ENCODE peak calls at places on chromosomes 12 and 14, in nine cellular contexts. One of them, this sample, is unnamed.

GRCh38 chr12:70576341-70577282 is 60.6 kb downstream of the PTPRB start:
- DNase-seq in WERI-Rb-1: peak
- DNase-seq in LHCN-M2: peak
- DNase-seq in mucosa of descending colon: peak
- DNase-seq in GM04504: peak
- DNase-seq in lower lobe of right lung: no peak
- DNase-seq in hypothalamus: peak
- DNase-seq in NCI-H1092 treated with DMSO at 0.1 percent for 48 hours: peak
- DNase-seq in iPS-NIHi11: peak
- DNase-seq in this sample: peak

GRCh38 chr14:65985976-65986375 is 500.2 kb upstream of the CCDC196 start:
- DNase-seq in WERI-Rb-1: no peak
- DNase-seq in LHCN-M2: no peak
- DNase-seq in mucosa of descending colon: no peak
- DNase-seq in GM04504: no peak
- DNase-seq in lower lobe of right lung: no peak
- DNase-seq in hypothalamus: no peak
- DNase-seq in NCI-H1092 treated with DMSO at 0.1 percent for 48 hours: no peak
- DNase-seq in iPS-NIHi11: no peak
- DNase-seq in this sample: no peak

GRCh38 chr14:104105071-104105821 is 19.7 kb downstream of the ASPG start:
- DNase-seq in WERI-Rb-1: peak
- DNase-seq in LHCN-M2: no peak
- DNase-seq in mucosa of descending colon: peak
- DNase-seq in GM04504: no peak
- DNase-seq in lower lobe of right lung: peak
- DNase-seq in hypothalamus: no peak
- DNase-seq in NCI-H1092 treated with DMSO at 0.1 percent for 48 hours: no peak
- DNase-seq in iPS-NIHi11: no peak
- DNase-seq in this sample: no peak

GRCh38 chr12:608413-608812 is 54.8 kb downstream of the NINJ2 start:
- DNase-seq in WERI-Rb-1: no peak
- DNase-seq in LHCN-M2: no peak
- DNase-seq in mucosa of descending colon: no peak
- DNase-seq in GM04504: no peak
- DNase-seq in lower lobe of right lung: no peak
- DNase-seq in hypothalamus: no peak
- DNase-seq in NCI-H1092 treated with DMSO at 0.1 percent for 48 hours: no peak
- DNase-seq in iPS-NIHi11: no peak
- DNase-seq in this sample: no peak

GRCh38 chr12:11697670-11698387 is 48.4 kb downstream of the ETV6 start:
- DNase-seq in WERI-Rb-1: no peak
- DNase-seq in LHCN-M2: peak
- DNase-seq in mucosa of descending colon: no peak
- DNase-seq in GM04504: no peak
- DNase-seq in lower lobe of right lung: no peak
- DNase-seq in hypothalamus: no peak
- DNase-seq in NCI-H1092 treated with DMSO at 0.1 percent for 48 hours: no peak
- DNase-seq in iPS-NIHi11: no peak
- DNase-seq in this sample: no peak

GRCh38 chr12:52455818-52456217 is 3.9 kb upstream of the KRT6B start:
- DNase-seq in WERI-Rb-1: no peak
- DNase-seq in LHCN-M2: no peak
- DNase-seq in mucosa of descending colon: no peak
- DNase-seq in GM04504: no peak
- DNase-seq in lower lobe of right lung: no peak
- DNase-seq in hypothalamus: no peak
- DNase-seq in NCI-H1092 treated with DMSO at 0.1 percent for 48 hours: no peak
- DNase-seq in iPS-NIHi11: no peak
- DNase-seq in this sample: no peak

GRCh38 chr14:99236386-99237133 is 35.4 kb downstream of the BCL11B start:
- DNase-seq in WERI-Rb-1: no peak
- DNase-seq in LHCN-M2: no peak
- DNase-seq in mucosa of descending colon: no peak
- DNase-seq in GM04504: no peak
- DNase-seq in lower lobe of right lung: no peak
- DNase-seq in hypothalamus: no peak
- DNase-seq in NCI-H1092 treated with DMSO at 0.1 percent for 48 hours: no peak
- DNase-seq in iPS-NIHi11: no peak
- DNase-seq in this sample: no peak

GRCh38 chr12:29797565-29798360 is 14.0 kb upstream of the TMTC1 start:
- DNase-seq in WERI-Rb-1: no peak
- DNase-seq in LHCN-M2: no peak
- DNase-seq in mucosa of descending colon: no peak
- DNase-seq in GM04504: no peak
- DNase-seq in lower lobe of right lung: no peak
- DNase-seq in hypothalamus: no peak
- DNase-seq in NCI-H1092 treated with DMSO at 0.1 percent for 48 hours: no peak
- DNase-seq in iPS-NIHi11: no peak
- DNase-seq in this sample: no peak

GRCh38 chr12:12008232-12008850 is 62.4 kb upstream of the BCL2L14 start:
- DNase-seq in WERI-Rb-1: no peak
- DNase-seq in LHCN-M2: no peak
- DNase-seq in mucosa of descending colon: no peak
- DNase-seq in GM04504: no peak
- DNase-seq in lower lobe of right lung: no peak
- DNase-seq in hypothalamus: no peak
- DNase-seq in NCI-H1092 treated with DMSO at 0.1 percent for 48 hours: no peak
- DNase-seq in iPS-NIHi11: peak
- DNase-seq in this sample: no peak

This sample was measured in D341Med.